ENCODE peak calls at places on chromosomes 5 and 9, in eight cellular contexts. M, X, Q, S, C, K, F and J are unnamed samples.

GRCh38 chr5:97874491-97874890 is 691.4 kb upstream of the RIOK2 start:
- DNase-seq in M (no peak), X (no peak), Q (no peak), S (no peak), C (peak; percentile 6), K (no peak), F (no peak), J (no peak)

GRCh38 chr5:53726121-53726520 is 165.7 kb downstream of the NDUFS4 start:
- DNase-seq in M (no peak), X (no peak), Q (no peak), S (no peak), C (no peak), K (no peak), F (no peak), J (no peak)

GRCh38 chr9:101481296-101481695 is 45.7 kb upstream of the ALDOB start:
- DNase-seq in M (no peak), X (no peak), Q (no peak), S (no peak), C (no peak), K (no peak), F (no peak), J (no peak)

GRCh38 chr5:62934319-62934718 is 355.7 kb downstream of the LRRC70 start:
- DNase-seq in M (no peak), X (no peak), Q (no peak), S (no peak), C (no peak), K (no peak), F (no peak), J (no peak)

GRCh38 chr9:130445268-130445983 is 665 bp downstream of the ASS1 start:
- DNase-seq in M (no peak), X (no peak), Q (peak; percentile 83), S (peak; percentile 75), C (no peak), K (no peak), F (no peak), J (no peak)

GRCh38 chr9:136621734-136622093 is 41.0 kb upstream of the EGFL7 start:
- DNase-seq in M (no peak), X (no peak), Q (no peak), S (no peak), C (no peak), K (no peak), F (no peak), J (no peak)

GRCh38 chr9:133607381-133607780 is 1.8 kb downstream of the FAM163B start:
- DNase-seq in M (no peak), X (no peak), Q (no peak), S (no peak), C (no peak), K (no peak), F (no peak), J (no peak)

GRCh38 chr9:96020822-96021615 is 145.5 kb downstream of the ERCC6L2 start:
- DNase-seq in M (no peak), X (peak; percentile 43), Q (peak; percentile 21), S (peak; percentile 46), C (no peak), K (no peak), F (peak; percentile 36), J (no peak)

GRCh38 chr5:171409164-171410136 is 10.0 kb upstream of the FGF18 start:
- DNase-seq in M (no peak), X (no peak), Q (no peak), S (no peak), C (no peak), K (no peak), F (no peak), J (no peak)

GRCh38 chr9:84554069-84554659 is 115.4 kb upstream of the NTRK2 start:
- DNase-seq in M (no peak), X (no peak), Q (no peak), S (no peak), C (no peak), K (no peak), F (no peak), J (no peak)

GRCh38 chr9:29548436-29548835 is 1975.2 kb upstream of the C9orf72 start:
- DNase-seq in M (no peak), X (no peak), Q (peak; percentile 36), S (no peak), C (no peak), K (no peak), F (no peak), J (no peak)

GRCh38 chr5:170121321-170121720 is 15.6 kb downstream of the FOXI1 start:
- DNase-seq in M (no peak), X (no peak), Q (peak; percentile 7), S (no peak), C (peak; percentile 37), K (no peak), F (no peak), J (no peak)

GRCh38 chr9:81344366-81344765 is 345.0 kb downstream of the TLE1 start:
- DNase-seq in M (no peak), X (no peak), Q (no peak), S (no peak), C (no peak), K (no peak), F (no peak), J (no peak)

GRCh38 chr9:115369322-115369957 is 251.5 kb upstream of the TNC start:
- DNase-seq in M (no peak), X (no peak), Q (peak; percentile 46), S (peak; percentile 17), C (peak; percentile 53), K (no peak), F (no peak), J (no peak)

GRCh38 chr5:115423541-115423940 is 121.0 kb downstream of the FEM1C start:
- DNase-seq in M (no peak), X (no peak), Q (peak; percentile 55), S (peak; percentile 64), C (no peak), K (no peak), F (peak; percentile 40), J (no peak)

GRCh38 chr5:135533346-135533745 is 2.4 kb downstream of the NEUROG1 start:
- DNase-seq in M (no peak), X (no peak), Q (no peak), S (no peak), C (no peak), K (no peak), F (no peak), J (no peak)

GRCh38 chr5:135533794-135534193 is 2.0 kb downstream of the NEUROG1 start:
- DNase-seq in M (no peak), X (no peak), Q (no peak), S (no peak), C (no peak), K (no peak), F (no peak), J (no peak)

GRCh38 chr5:135535820-135536801 is at the start of gene NEUROG1:
- DNase-seq in M (no peak), X (no peak), Q (no peak), S (no peak), C (no peak), K (no peak), F (no peak), J (no peak)

GRCh38 chr5:135535420-135535819 is 344 bp downstream of the NEUROG1 start:
- DNase-seq in M (no peak), X (no peak), Q (no peak), S (no peak), C (no peak), K (no peak), F (no peak), J (no peak)

GRCh38 chr5:135534609-135535419 is 950 bp downstream of the NEUROG1 start:
- DNase-seq in M (no peak), X (no peak), Q (no peak), S (no peak), C (no peak), K (no peak), F (no peak), J (no peak)
- H3K4me3 ChIP-seq in M (no peak overlapping the region), X (no peak overlapping the region), Q (no peak overlapping the region), S (no peak overlapping the region), C (no peak overlapping the region), K (no peak overlapping the region), F (no peak overlapping the region), J (no peak overlapping the region)

GRCh38 chr9:116504893-116505480 is 182.1 kb upstream of the TRIM32 start:
- DNase-seq in M (no peak), X (no peak), Q (no peak), S (no peak), C (no peak), K (no peak), F (no peak), J (no peak)

GRCh38 chr9:116501871-116502270 is 185.2 kb upstream of the TRIM32 start:
- DNase-seq in M (no peak), X (no peak), Q (no peak), S (no peak), C (no peak), K (no peak), F (no peak), J (no peak)

GRCh38 chr9:116502746-116503145 is 184.4 kb upstream of the TRIM32 start:
- DNase-seq in M (no peak), X (no peak), Q (no peak), S (no peak), C (no peak), K (no peak), F (no peak), J (no peak)

GRCh38 chr9:116506685-116507084 is 180.4 kb upstream of the TRIM32 start:
- DNase-seq in M (no peak), X (no peak), Q (peak; percentile 23), S (no peak), C (no peak), K (no peak), F (no peak), J (no peak)

DNA sequence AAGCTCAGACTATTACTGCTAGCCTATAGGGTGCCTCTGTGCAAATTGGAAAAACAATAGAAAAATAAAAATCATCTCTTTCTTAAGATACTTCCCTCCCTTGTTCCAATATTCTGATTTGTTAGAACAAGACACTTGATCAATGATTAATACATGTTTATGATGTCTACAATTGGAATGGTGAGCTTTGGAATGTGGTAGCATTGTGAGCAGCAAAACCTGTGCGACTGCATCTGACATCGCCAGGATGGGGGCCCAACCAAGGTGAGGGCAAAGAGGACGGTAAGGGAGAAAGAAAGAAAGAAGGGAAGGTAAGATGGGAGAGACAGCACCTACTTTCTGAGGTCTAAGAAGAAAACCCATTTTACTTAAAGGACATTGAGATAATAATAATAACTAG is 183.0 kb upstream of the TRIM32 start:
- DNase-seq in M (no peak), X (no peak), Q (no peak), S (no peak), C (no peak), K (no peak), F (no peak), J (no peak)
- H3K4me3 ChIP-seq in M (no peak overlapping the region), X (no peak overlapping the region), Q (no peak overlapping the region), S (no peak overlapping the region), C (no peak overlapping the region), K (no peak overlapping the region), F (no peak overlapping the region), J (no peak overlapping the region)

DNA sequence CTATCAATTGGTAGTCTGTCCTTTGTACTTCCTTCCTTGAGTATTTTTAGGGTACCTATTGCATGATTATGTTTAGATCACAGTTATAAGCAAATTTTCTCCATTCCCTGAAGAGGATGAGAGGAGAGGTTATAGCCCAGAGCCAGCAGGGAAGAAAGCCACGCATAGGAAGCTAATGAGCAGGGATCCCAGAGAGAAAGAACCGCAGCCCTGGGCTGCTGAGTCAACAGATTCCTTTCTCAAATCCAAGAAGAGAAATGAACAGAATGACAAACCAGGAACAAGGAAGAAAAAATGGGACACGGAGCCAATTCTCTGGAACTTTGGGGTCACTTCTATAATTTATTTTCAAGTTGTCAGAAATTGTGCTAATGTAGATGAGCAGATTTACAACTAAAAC is 284.5 kb downstream of the RFX3 start:
- DNase-seq in M (no peak), X (no peak), Q (peak; percentile 21), S (no peak), C (no peak), K (no peak), F (no peak), J (no peak)
- H3K4me3 ChIP-seq in M (no peak overlapping the region), X (no peak overlapping the region), Q (no peak overlapping the region), S (no peak overlapping the region), C (no peak overlapping the region), K (no peak overlapping the region), F (no peak overlapping the region), J (no peak overlapping the region)

GRCh38 chr5:10562202-10563131 is 1.4 kb upstream of the ANKRD33B start:
- DNase-seq in M (no peak), X (no peak), Q (no peak), S (no peak), C (no peak), K (no peak), F (no peak), J (no peak)
- H3K4me3 ChIP-seq in M (no peak overlapping the region), X (peak overlapping the region; percentile 54), Q (no peak overlapping the region), S (no peak overlapping the region), C (peak overlapping the region; percentile 58), K (no peak overlapping the region), F (no peak overlapping the region), J (no peak overlapping the region)